ENCODE peak calls at places on chromosomes 4 and X, in six cellular contexts. K is Calu3; C is epithelial cell of esophagus; L is stimulated activated CD8-positive, alpha-beta memory T cell treated with anti-CD3 and anti-CD28 coated beads, Interleukin-4, amount 100 ng/mL, for 24 hours; R is ascending aorta; W is endothelial cell. S is an unnamed sample.

GRCh38 chrX:107747596-107748161 is 27.9 kb downstream of the TSC22D3 start:
- DNase-seq in W (no peak), R (no peak), K (peak), C (peak), L (no peak), S (no peak)

GRCh38 chr4:177442623-177443155 is 452 bp upstream of the AGA start:
- DNase-seq in C (peak), W (peak), R (no peak), K (no peak), L (no peak), S (no peak)

GRCh38 chrX:12319012-12319519 is 180.8 kb downstream of the FRMPD4 start:
- DNase-seq in R (no peak), K (no peak), L (no peak), W (no peak), C (no peak), S (peak)

GRCh38 chr4:26238426-26238781 is 82.4 kb upstream of the RBPJ start:
- DNase-seq in R (no peak), W (no peak), K (no peak), C (no peak), L (no peak), S (no peak)

GRCh38 chr4:25656031-25656430 is 380 bp downstream of the SLC34A2 start:
- DNase-seq in R (no peak), W (no peak), C (no peak), L (no peak), K (no peak), S (no peak)

GRCh38 chr4:82509029-82509428 is 52.8 kb downstream of the TMEM150C start:
- DNase-seq in L (no peak), R (no peak), W (no peak), C (no peak), K (no peak), S (no peak)

GRCh38 chrX:55008571-55009358 is 8.6 kb downstream of the APEX2 start:
- DNase-seq in W (no peak), L (no peak), R (no peak), K (no peak), C (peak), S (no peak)

GRCh38 chrX:10415704-10416001 is 204.7 kb downstream of the MID1 start:
- DNase-seq in L (no peak), C (peak), K (no peak), W (no peak), R (no peak), S (no peak)

GRCh38 chr4:145199056-145199713 is 18.8 kb upstream of the OTUD4 start:
- DNase-seq in K (no peak), L (no peak), W (no peak), C (no peak), R (no peak), S (no peak)

GRCh38 chr4:183591301-183591700 is 67.7 kb downstream of the RWDD4 start:
- DNase-seq in C (peak), L (no peak), R (no peak), W (no peak), K (no peak), S (no peak)

GRCh38 chr4:180757927-180758326 is 1485.3 kb upstream of the TENM3 start:
- DNase-seq in C (no peak), R (no peak), K (no peak), L (no peak), W (no peak), S (no peak)

GRCh38 chr4:153521467-153521866 is 55.3 kb downstream of the TMEM131L start:
- DNase-seq in W (no peak), K (no peak), C (no peak), R (no peak), L (no peak), S (no peak)

GRCh38 chr4:150002561-150002960 is 75.7 kb upstream of the DCLK2 start:
- DNase-seq in L (no peak), R (no peak), C (no peak), W (no peak), K (no peak), S (no peak)

GRCh38 chr4:79848329-79848728 is 224.7 kb downstream of the ANTXR2 start:
- DNase-seq in C (peak), W (no peak), R (no peak), K (no peak), L (no peak), S (no peak)